ENCODE peak calls at places on chromosomes 6 and 20, in six cellular contexts. G is stimulated activated CD4-positive, alpha-beta T cell treated with anti-CD3 and anti-CD28 coated beads, TNF-alpha, amount 100 ng/mL, for 1 hour; O is T-helper 9 cell; K is suprapubic skin; P is T follicular helper cell; V is NCI-H69. J is an unnamed sample.

GRCh38 chr20:64049060-64049886 is at the start of gene SOX18:
- DNase-seq in P (no peak), O (no peak), V (peak), G (no peak), K (no peak), J (no peak)

GRCh38 chr20:58086763-58087566 is 141.5 kb downstream of the ANKRD60 start:
- DNase-seq in V (peak), K (peak), P (no peak), O (no peak), G (no peak), J (no peak)

GRCh38 chr20:39829255-39829654 is 859.8 kb downstream of the MAFB start:
- DNase-seq in K (no peak), V (peak), G (no peak), O (no peak), P (no peak), J (no peak)

GRCh38 chr20:40639956-40640355 is 49.1 kb downstream of the MAFB start:
- DNase-seq in G (no peak), O (no peak), V (no peak), K (peak), P (no peak), J (no peak)

GRCh38 chr6:168009331-168009730 is 11.9 kb downstream of the KIF25 start:
- DNase-seq in K (no peak), O (no peak), G (no peak), P (no peak), V (no peak), J (no peak)

GRCh38 chr6:34792605-34793500 is 970 bp downstream of the BLTP3A start:
- DNase-seq in O (no peak), K (no peak), V (peak), P (no peak), G (no peak), J (peak)

GRCh38 chr6:82113231-82113630 is 134.3 kb downstream of the IBTK start:
- DNase-seq in V (no peak), G (no peak), O (no peak), P (no peak), K (no peak), J (no peak)

GRCh38 chr6:135030532-135031178 is 24.0 kb downstream of the HBS1L start:
- DNase-seq in P (no peak), K (no peak), V (no peak), G (no peak), O (no peak), J (no peak)

GRCh38 chr20:54510546-54511129 is 35.2 kb downstream of the DOK5 start:
- DNase-seq in K (no peak), O (no peak), V (no peak), P (no peak), G (no peak), J (no peak)

GRCh38 chr20:45113865-45114264 is 1.1 kb downstream of the WFDC5 start:
- DNase-seq in G (no peak), V (no peak), K (no peak), O (no peak), P (no peak), J (no peak)

GRCh38 chr6:69138173-69138572 is 503.1 kb downstream of the ADGRB3 start:
- DNase-seq in V (no peak), G (no peak), P (no peak), O (no peak), K (no peak), J (no peak)

GRCh38 chr6:98324406-98324930 is 509.9 kb upstream of the POU3F2 start:
- DNase-seq in V (no peak), G (no peak), O (no peak), K (no peak), P (no peak), J (no peak)

J was measured in effector memory CD8-positive, alpha-beta T cell.